ENCODE peak calls at places on chromosomes 11 and 22, in ten cellular contexts. U is uterus; S is epithelial cell of esophagus; M is astrocyte; N is stomach; B is GM23338; F is SK-N-SH; O is CD8-positive, alpha-beta T cell; E is vagina; H is thoracic aorta. J is an unnamed sample.

GRCh38 chr11:69511358-69512015 is 30.0 kb downstream of the LINC01488 start:
- DNase-seq in U (peak), S (no peak), M (peak), N (no peak), B (no peak), F (no peak), O (no peak), E (no peak), H (no peak), J (no peak)

GRCh38 chr11:66858186-66858938 is 1.5 kb downstream of the LRFN4 start:
- DNase-seq in U (no peak), S (no peak), M (no peak), N (no peak), B (no peak), F (no peak), O (no peak), E (no peak), H (no peak), J (no peak)

GRCh38 chr11:27392715-27393114 is 29.7 kb upstream of the CCDC34 start:
- DNase-seq in U (peak), S (peak), M (peak), N (no peak), B (peak), F (no peak), O (no peak), E (no peak), H (no peak), J (no peak)

GRCh38 chr22:21683401-21683811 is 17.6 kb downstream of the PPIL2 start:
- DNase-seq in U (no peak), S (no peak), M (no peak), N (no peak), B (no peak), F (no peak), O (no peak), E (no peak), H (no peak), J (no peak)

GRCh38 chr11:10581481-10582019 is 13.1 kb upstream of the LYVE1 start:
- DNase-seq in U (no peak), S (peak), M (no peak), N (no peak), B (no peak), F (no peak), O (no peak), E (peak), H (no peak), J (no peak)

GRCh38 chr11:117423046-117423575 is 95.5 kb downstream of the CEP164 start:
- DNase-seq in U (no peak), S (no peak), M (no peak), N (peak), B (no peak), F (no peak), O (no peak), E (no peak), H (no peak), J (no peak)

GRCh38 chr11:32312206-32312817 is 123.0 kb downstream of the WT1 start:
- DNase-seq in U (no peak), S (peak), M (peak), N (no peak), B (no peak), F (no peak), O (no peak), E (no peak), H (no peak), J (no peak)

GRCh38 chr11:16603890-16604783 is 134.3 kb upstream of the C11orf58 start:
- DNase-seq in U (no peak), S (peak), M (peak), N (peak), B (peak), F (peak), O (no peak), E (no peak), H (no peak), J (peak)

GRCh38 chr22:42676059-42676607 is 26.9 kb upstream of the CYB5R3 start:
- DNase-seq in U (peak), S (no peak), M (no peak), N (no peak), B (no peak), F (no peak), O (no peak), E (no peak), H (no peak), J (no peak)

GRCh38 chr11:83456075-83456474 is 169.9 kb upstream of the CCDC90B start:
- DNase-seq in U (no peak), S (no peak), M (no peak), N (no peak), B (peak), F (no peak), O (no peak), E (no peak), H (no peak), J (no peak)

GRCh38 chr11:114308689-114309089 is 12.5 kb downstream of the NNMT start:
- DNase-seq in U (peak), S (no peak), M (peak), N (no peak), B (no peak), F (no peak), O (no peak), E (no peak), H (no peak), J (no peak)

GRCh38 chr11:15918674-15919073 is 437.7 kb downstream of the SOX6 start:
- DNase-seq in U (no peak), S (no peak), M (no peak), N (no peak), B (no peak), F (no peak), O (no peak), E (no peak), H (no peak), J (no peak)

GRCh38 chr11:16326679-16327297 is 29.6 kb downstream of the SOX6 start:
- DNase-seq in U (no peak), S (no peak), M (peak), N (no peak), B (no peak), F (no peak), O (no peak), E (no peak), H (no peak), J (no peak)

GRCh38 chr11:27388869-27389268 is 25.9 kb upstream of the CCDC34 start:
- DNase-seq in U (no peak), S (no peak), M (peak), N (no peak), B (no peak), F (no peak), O (no peak), E (no peak), H (no peak), J (no peak)

GRCh38 chr11:122756417-122756816 is 81.9 kb upstream of the CRTAM start:
- DNase-seq in U (no peak), S (no peak), M (no peak), N (peak), B (no peak), F (no peak), O (peak), E (no peak), H (no peak), J (peak)

GRCh38 chr11:94151903-94152677 is 23.4 kb downstream of the PANX1 start:
- DNase-seq in U (no peak), S (peak), M (peak), N (peak), B (no peak), F (peak), O (no peak), E (peak), H (peak), J (no peak)

GRCh38 chr11:95596011-95596489 is 193.5 kb downstream of the FAM76B start:
- DNase-seq in U (no peak), S (peak), M (peak), N (no peak), B (no peak), F (peak), O (no peak), E (no peak), H (no peak), J (no peak)

GRCh38 chr22:39349506-39349966 is 255 bp upstream of the SYNGR1 start:
- DNase-seq in U (peak), S (no peak), M (no peak), N (peak), B (peak), F (peak), O (peak), E (no peak), H (no peak), J (peak)

GRCh38 chr22:28207281-28208030 is 288.4 kb upstream of the PITPNB start:
- DNase-seq in U (no peak), S (no peak), M (peak), N (no peak), B (no peak), F (no peak), O (no peak), E (no peak), H (no peak), J (no peak)

GRCh38 chr22:46549565-46549840 is 12.1 kb upstream of the CELSR1 start:
- DNase-seq in U (no peak), S (no peak), M (no peak), N (no peak), B (no peak), F (no peak), O (no peak), E (no peak), H (no peak), J (no peak)

GRCh38 chr11:12161137-12161536 is 50.7 kb downstream of the MICAL2 start:
- DNase-seq in U (peak), S (no peak), M (no peak), N (no peak), B (no peak), F (no peak), O (no peak), E (no peak), H (no peak), J (no peak)

GRCh38 chr22:27720860-27721259 is 80.7 kb downstream of the MN1 start:
- DNase-seq in U (no peak), S (peak), M (no peak), N (no peak), B (no peak), F (peak), O (no peak), E (no peak), H (no peak), J (no peak)

GRCh38 chr11:31887180-31887579 is 76.1 kb upstream of the PAX6 start:
- DNase-seq in U (no peak), S (no peak), M (no peak), N (no peak), B (peak), F (peak), O (no peak), E (no peak), H (no peak), J (no peak)

GRCh38 chr22:41831828-41832552 is 915 bp upstream of the SREBF2 start:
- DNase-seq in U (no peak), S (no peak), M (peak), N (no peak), B (no peak), F (no peak), O (no peak), E (no peak), H (no peak), J (no peak)

DNA sequence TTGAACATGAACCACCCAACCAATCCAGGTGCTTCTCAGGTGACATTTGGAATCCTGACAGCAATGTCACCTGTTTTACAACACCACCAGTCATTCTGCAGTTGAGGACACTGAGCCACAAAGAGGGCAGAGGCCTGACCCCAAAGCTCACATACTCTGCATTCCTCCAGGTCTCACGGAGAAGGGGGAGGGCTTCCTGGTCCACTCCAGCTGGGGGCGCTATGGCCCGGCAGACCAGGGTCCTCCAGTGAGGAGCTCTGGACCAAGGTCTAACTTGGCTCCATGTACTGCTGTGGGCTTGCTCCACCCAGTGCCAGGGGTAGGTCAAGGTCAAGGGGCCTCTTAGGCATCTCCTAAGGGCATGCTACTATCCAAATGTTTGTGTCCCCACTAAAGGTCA is 1.5 kb upstream of the PNPLA3 start:
- DNase-seq in U (no peak), S (no peak), M (no peak), N (no peak), B (peak), F (no peak), O (no peak), E (no peak), H (no peak), J (no peak)
- TF ChIP-seq CTCF in U (no peak), S (no peak), M (no peak), N (no peak), B (peak), F (peak), O (no peak), E (no peak), H (no peak), J (no peak)

GRCh38 chr11:110367571-110367970 is 62.2 kb upstream of the FDX1 start:
- DNase-seq in U (no peak), S (no peak), M (no peak), N (no peak), B (no peak), F (no peak), O (no peak), E (no peak), H (no peak), J (no peak)
- TF ChIP-seq CTCF in U (no peak), S (no peak), M (no peak), N (no peak), B (no peak), F (peak), O (no peak), E (no peak), H (no peak), J (peak)

GRCh38 chr11:108019870-108020540 is 11.3 kb downstream of the CUL5 start:
- DNase-seq in U (no peak), S (peak), M (no peak), N (no peak), B (no peak), F (no peak), O (no peak), E (no peak), H (no peak), J (no peak)

GRCh38 chr11:108027057-108027456 is 18.4 kb downstream of the CUL5 start:
- DNase-seq in U (no peak), S (no peak), M (no peak), N (no peak), B (peak), F (no peak), O (no peak), E (no peak), H (no peak), J (no peak)

GRCh38 chr11:108025387-108026080 is 16.8 kb downstream of the CUL5 start:
- DNase-seq in U (no peak), S (no peak), M (no peak), N (no peak), B (peak), F (no peak), O (no peak), E (no peak), H (no peak), J (peak)
- TF ChIP-seq CTCF in U (no peak), S (no peak), M (no peak), N (no peak), B (no peak), F (no peak), O (no peak), E (no peak), H (no peak), J (peak)

DNA sequence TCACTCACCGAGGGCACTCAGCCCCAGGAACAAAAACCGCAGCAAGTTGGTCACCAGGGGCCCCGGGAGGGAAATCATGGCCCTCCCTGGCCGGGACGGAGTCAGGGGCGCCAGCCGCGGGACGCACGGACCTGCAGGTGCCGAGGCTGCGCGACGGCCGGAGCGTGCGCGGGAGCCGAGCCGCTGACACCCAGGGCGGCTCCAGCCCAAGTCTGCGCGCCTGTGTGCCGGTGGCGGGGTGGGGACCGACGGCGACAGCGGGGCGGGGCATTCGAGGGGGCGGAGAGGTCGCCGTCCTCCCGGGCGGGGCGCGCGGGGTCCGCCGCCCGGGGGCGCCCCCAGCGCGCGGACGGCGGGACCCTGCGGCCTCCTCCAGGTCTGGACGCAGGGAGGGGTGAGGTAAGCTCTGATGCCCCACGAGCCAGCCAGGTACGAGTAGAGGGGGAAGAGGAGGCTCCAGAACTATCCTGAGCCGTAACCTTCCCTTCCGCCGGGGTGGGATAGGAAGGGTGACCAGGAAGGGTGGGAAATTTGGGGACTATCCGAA is at the start of gene ESAM:
- DNase-seq in U (no peak), S (no peak), M (no peak), N (peak), B (peak), F (peak), O (peak), E (no peak), H (no peak), J (peak)
- TF ChIP-seq CTCF in U (no peak), S (no peak), M (no peak), N (no peak), B (no peak), F (no peak), O (no peak), E (no peak), H (no peak), J (no peak)

GRCh38 chr11:71998649-71999310 is at the start of gene IL18BP:
- DNase-seq in U (no peak), S (no peak), M (no peak), N (no peak), B (no peak), F (no peak), O (no peak), E (no peak), H (no peak), J (peak)

GRCh38 chr11:71996946-71997345 is 1.8 kb upstream of the IL18BP start:
- DNase-seq in U (no peak), S (no peak), M (no peak), N (no peak), B (no peak), F (no peak), O (no peak), E (no peak), H (no peak), J (no peak)

GRCh38 chr11:71997594-71997993 is 1.1 kb upstream of the IL18BP start:
- DNase-seq in U (no peak), S (no peak), M (no peak), N (no peak), B (no peak), F (no peak), O (no peak), E (no peak), H (no peak), J (no peak)

GRCh38 chr11:71999360-71999759 is 651 bp downstream of the IL18BP start:
- DNase-seq in U (peak), S (no peak), M (no peak), N (peak), B (no peak), F (no peak), O (no peak), E (peak), H (no peak), J (no peak)

GRCh38 chr11:71998061-71998460 is 648 bp upstream of the IL18BP start:
- DNase-seq in U (no peak), S (no peak), M (no peak), N (no peak), B (no peak), F (no peak), O (no peak), E (no peak), H (no peak), J (no peak)
- TF ChIP-seq CTCF in U (no peak), S (no peak), M (no peak), N (no peak), B (no peak), F (no peak), O (no peak), E (no peak), H (no peak), J (no peak)

DNA sequence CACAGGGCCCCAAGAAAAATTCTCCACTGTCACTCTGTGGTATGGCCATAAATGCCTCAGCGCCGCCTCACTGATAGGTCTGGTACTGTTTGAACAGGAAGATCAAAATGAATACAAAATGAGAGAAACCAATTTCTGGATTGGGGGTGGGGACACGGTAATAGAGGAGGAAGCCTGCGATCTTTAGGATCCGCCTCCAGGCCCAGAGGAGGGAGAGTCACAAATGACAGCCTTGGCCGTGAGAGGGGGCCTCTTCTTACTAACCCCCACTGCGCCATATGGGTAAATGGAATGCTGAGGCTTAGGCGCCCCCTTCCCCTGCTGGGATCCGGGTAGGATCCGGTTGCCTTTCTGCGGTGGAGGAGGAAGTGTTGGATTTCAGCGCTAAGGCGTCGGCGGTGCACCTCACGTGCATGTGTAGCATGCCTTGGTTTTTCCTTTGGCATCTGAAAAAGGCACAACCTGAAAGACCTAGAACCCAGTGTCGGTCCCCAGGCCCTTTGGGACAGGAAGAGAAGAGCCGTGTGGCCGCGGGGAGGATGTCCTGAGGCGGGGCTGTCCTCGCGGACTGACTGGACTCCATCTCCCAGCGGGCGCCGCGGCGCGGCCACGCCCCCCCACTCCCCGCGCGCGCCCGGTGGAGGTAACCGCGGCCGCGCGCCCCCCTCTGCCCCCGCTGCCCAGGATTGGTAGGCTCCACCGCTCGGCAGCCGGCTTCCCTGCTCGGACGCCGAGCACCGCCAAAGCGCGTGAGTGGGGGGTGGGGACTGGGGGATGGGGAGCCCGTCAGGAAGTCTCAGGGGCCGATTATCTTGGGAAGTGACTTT is 718 bp upstream of the MADD start:
- DNase-seq in U (peak), S (peak), M (peak), N (peak), B (peak), F (peak), O (peak), E (peak), H (peak), J (peak)
- TF ChIP-seq CTCF in U (no peak), S (peak), M (no peak), N (no peak), B (no peak), F (no peak), O (peak), E (no peak), H (no peak), J (no peak)

DNA sequence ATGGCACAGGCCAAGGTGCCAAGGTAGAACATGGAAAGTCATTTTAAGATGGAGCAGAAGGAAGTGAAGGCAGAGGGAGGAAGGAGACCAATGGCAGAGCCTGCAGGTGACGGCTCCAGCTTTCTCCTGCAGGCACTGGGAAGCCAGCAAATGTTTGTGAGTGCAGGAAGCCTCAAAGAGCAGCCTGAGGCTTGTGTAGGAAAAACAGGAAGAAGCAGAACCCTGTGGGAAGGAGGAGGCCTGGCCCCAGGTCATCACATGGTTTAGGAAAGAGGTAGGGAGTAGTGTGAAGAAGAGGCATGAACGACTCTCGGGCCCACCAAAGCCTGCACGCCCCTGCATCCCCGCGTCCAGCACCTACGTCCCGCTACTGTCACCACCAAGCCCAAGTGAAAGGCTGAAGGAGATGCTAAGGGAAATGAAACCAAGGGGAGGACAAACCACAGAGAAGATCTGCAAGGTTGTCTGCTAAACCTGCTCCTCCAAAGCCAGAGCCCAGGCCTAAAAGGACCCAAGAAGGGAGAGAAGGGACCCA is 151.5 kb downstream of the CHST1 start:
- DNase-seq in U (no peak), S (no peak), M (no peak), N (no peak), B (no peak), F (no peak), O (no peak), E (no peak), H (no peak), J (no peak)
- TF ChIP-seq CTCF in U (no peak), S (no peak), M (no peak), N (no peak), B (no peak), F (no peak), O (no peak), E (no peak), H (no peak), J (no peak)

GRCh38 chr11:560305-561147 is at the start of the genes LMNTD2 and RASSF7:
- DNase-seq in U (peak), S (peak), M (peak), N (peak), B (peak), F (peak), O (peak), E (no peak), H (peak), J (peak)
- TF ChIP-seq CTCF in U (peak), S (no peak), M (no peak), N (no peak), B (no peak), F (no peak), O (no peak), E (no peak), H (no peak), J (no peak)

J was measured in GM10248.